ENCODE peak calls at places on chromosome 21, in four cellular contexts. J is left ventricle myocardium inferior, H is transverse colon, G is body of pancreas. I is an unnamed sample.

GRCh38 chr21:29155933-29156260 is 25.5 kb downstream of the MAP3K7CL start:
- DNase-seq in H (no peak), G (no peak), J (no peak), I (no peak)

GRCh38 chr21:46634966-46635323 is 529 bp upstream of the PRMT2 start:
- DNase-seq in H (no peak), G (peak; percentile 73), J (no peak), I (peak; percentile 56)

GRCh38 chr21:14523234-14523633 is 22.9 kb downstream of the SAMSN1 start:
- DNase-seq in G (peak; percentile 33), H (no peak), J (no peak), I (no peak)

GRCh38 chr21:37193676-37194075 is 73.5 kb downstream of the VPS26C start:
- DNase-seq in H (no peak), G (no peak), J (no peak), I (peak; percentile 77)

GRCh38 chr21:46483300-46484295 is 24.9 kb downstream of the DIP2A start:
- DNase-seq in G (no peak), J (peak; percentile 22), H (no peak), I (no peak)

GRCh38 chr21:28993293-28993629 is 584 bp upstream of the LTN1 start:
- DNase-seq in J (no peak), H (no peak), G (no peak), I (no peak)

GRCh38 chr21:23452384-23453083 is 2154.7 kb downstream of the MRPL39 start:
- DNase-seq in J (no peak), G (peak; percentile 24), H (no peak), I (no peak)

GRCh38 chr21:14890141-14890540 is 174.7 kb downstream of the NRIP1 start:
- DNase-seq in J (no peak), G (no peak), H (no peak), I (no peak)

DNA sequence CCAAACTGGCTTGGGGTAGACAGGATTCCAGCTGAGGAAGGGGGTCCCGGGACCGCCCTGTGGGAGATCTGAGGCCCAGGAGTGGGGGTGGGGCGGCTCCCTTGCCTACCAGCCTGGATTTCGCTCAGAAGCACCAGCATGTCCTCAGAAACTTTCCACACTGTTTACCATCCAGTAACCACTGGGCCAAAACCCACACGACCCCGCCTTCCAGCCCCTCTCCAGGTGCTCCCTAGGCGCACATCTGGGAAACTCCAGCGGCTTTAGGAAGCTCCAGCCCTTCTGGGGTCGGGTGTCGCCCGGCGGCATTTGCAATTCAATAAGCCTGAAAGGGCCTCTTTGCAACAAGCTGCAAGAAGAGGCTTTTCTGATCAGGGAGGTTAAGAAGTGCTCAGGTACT is 4.6 kb downstream of the RIPK4 start:
- DNase-seq in G (no peak), H (no peak), J (no peak), I (no peak)
- H3K4me1 ChIP-seq in G (peaks cover 70% of the 10 kb centered on the region), H (peaks cover 34% of the 10 kb centered on the region), J (peaks cover 27% of the 10 kb centered on the region), I (peaks cover 3% of the 10 kb centered on the region)

DNA sequence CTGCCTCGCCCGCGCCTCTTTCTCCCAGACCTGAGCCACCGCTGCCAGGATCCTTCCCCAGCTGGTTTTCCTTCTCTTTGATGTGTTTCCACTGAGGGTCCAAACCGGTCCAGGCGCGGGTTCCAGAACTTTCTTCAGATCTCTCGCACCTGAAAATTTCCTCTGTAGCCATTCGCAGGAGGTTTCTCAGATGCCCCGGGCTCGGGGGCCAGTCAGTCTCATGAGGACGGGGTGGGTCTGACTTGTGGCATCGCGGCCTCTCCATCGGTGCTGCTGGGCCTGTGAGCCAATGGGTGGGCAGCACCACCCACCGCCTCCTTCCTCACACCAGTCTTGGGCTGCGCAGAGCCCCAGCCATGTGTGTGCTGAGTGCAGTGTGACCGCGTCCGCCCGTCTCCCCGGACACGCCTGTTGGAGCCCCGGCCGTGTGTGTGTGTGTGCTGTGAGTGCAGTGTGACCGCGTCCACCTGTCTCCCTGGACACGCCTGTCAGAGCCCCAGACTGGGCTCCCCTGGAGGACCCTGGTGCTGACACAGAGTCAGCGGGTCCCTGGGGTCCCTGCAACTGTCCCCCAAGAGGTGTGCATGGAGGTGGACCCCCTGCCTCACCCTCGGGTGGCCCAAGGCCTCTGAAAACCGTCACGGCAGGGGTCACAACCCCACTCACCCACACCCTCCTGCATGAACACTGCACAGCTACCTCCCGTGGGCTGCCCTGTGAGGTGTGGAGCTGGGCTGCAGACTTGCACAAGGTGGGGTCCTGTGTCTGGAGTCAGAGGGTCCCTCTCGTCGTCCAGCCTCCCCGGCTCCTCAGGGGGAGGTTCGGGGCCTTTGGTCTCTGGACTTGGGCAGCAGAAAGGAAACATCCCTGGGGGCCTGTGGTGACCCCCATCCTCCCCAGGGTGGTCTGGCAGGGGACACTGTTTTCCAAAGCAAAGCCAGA is 20.2 kb downstream of the COL18A1 start:
- DNase-seq in H (no peak), J (no peak), G (no peak), I (no peak)
- H3K27ac ChIP-seq in H (no peak overlapping the region), J (no peak overlapping the region), G (peak overlapping the region; percentile 82), I (no peak overlapping the region)

GRCh38 chr21:41815652-41816582 is 49.1 kb upstream of the RIPK4 start:
- DNase-seq in G (no peak), J (no peak), H (no peak), I (no peak)

GRCh38 chr21:41817877-41818855 is 51.3 kb upstream of the RIPK4 start:
- DNase-seq in H (no peak), G (no peak), J (no peak), I (no peak)

GRCh38 chr21:41819236-41819855 is 52.5 kb upstream of the RIPK4 start:
- DNase-seq in H (no peak), G (no peak), J (no peak), I (no peak)

GRCh38 chr21:41817228-41817627 is 50.4 kb upstream of the RIPK4 start:
- DNase-seq in J (no peak), H (peak; percentile 67), G (peak; percentile 75), I (peak; percentile 75)

GRCh38 chr21:41816583-41817165 is 49.8 kb upstream of the RIPK4 start:
- DNase-seq in G (peak; percentile 70), J (peak; percentile 55), H (peak; percentile 75), I (peak; percentile 57)
- H3K36me3 ChIP-seq in G (no peaks in the 10 kb centered on the region), J (peaks cover 31% of the 10 kb centered on the region), H (no peaks in the 10 kb centered on the region), I (peaks cover 12% of the 10 kb centered on the region)

GRCh38 chr21:35048183-35048601 is 910 bp downstream of the RUNX1 start:
- DNase-seq in G (no peak), J (no peak), H (no peak), I (no peak)
- H3K4me1 ChIP-seq in G (peaks cover 12% of the 10 kb centered on the region), J (peaks cover 17% of the 10 kb centered on the region), H (peaks cover 50% of the 10 kb centered on the region), I (peaks cover 13% of the 10 kb centered on the region)

GRCh38 chr21:42599962-42600361 is 53.5 kb upstream of the PDE9A start:
- DNase-seq in H (no peak), G (no peak), J (no peak), I (no peak)
- H3K27ac ChIP-seq in H (no peak overlapping the region), G (no peak overlapping the region), J (no peak overlapping the region), I (no peak overlapping the region)

DNA sequence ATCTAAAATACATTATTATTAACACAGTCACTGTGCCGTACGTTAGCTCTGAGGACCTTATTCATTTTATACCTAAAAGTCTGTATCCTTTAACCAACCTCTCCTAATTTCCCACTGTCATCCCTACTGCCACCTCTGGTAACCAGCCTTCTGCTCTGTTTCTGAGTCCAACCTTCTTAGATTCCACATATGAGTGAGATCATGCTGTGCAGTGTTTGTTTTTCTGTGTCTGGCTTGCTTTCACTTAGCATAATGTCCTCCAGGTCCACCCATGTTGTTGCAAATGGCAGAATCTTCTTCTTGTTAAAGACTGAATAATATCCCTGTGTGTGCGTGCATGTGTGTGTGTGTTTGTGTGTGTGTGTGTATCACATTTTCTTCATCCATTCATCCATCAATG is 64.2 kb downstream of the ETS2 start:
- DNase-seq in H (no peak), G (no peak), J (no peak), I (peak; percentile 20)
- H3K36me3 ChIP-seq in H (no peaks in the 10 kb centered on the region), G (no peaks in the 10 kb centered on the region), J (no peaks in the 10 kb centered on the region), I (no peaks in the 10 kb centered on the region)

DNA sequence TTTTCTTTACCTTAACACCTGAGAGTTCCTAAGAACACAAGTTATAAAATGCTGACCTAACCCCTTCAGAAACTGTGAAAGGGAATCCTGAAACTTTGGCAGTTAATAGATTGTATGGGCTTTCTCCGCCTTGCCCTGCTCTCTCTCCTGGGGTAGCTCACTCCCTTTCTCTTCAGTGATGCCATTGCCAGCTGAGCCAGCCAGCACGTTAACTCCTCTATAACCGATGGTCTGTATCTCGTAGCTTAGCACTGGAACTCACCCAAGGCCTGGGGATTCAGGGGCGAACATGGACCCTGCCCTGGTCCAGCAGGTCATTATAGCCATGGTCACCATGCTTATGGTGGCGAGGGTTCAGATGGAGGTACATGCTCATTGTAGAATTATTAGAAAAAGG is 40.7 kb downstream of the TRAPPC10 start:
- DNase-seq in H (no peak), J (no peak), G (no peak), I (no peak)
- H3K4me1 ChIP-seq in H (peaks cover 23% of the 10 kb centered on the region), J (peaks cover 46% of the 10 kb centered on the region), G (peaks cover 26% of the 10 kb centered on the region), I (no peaks in the 10 kb centered on the region)

DNA sequence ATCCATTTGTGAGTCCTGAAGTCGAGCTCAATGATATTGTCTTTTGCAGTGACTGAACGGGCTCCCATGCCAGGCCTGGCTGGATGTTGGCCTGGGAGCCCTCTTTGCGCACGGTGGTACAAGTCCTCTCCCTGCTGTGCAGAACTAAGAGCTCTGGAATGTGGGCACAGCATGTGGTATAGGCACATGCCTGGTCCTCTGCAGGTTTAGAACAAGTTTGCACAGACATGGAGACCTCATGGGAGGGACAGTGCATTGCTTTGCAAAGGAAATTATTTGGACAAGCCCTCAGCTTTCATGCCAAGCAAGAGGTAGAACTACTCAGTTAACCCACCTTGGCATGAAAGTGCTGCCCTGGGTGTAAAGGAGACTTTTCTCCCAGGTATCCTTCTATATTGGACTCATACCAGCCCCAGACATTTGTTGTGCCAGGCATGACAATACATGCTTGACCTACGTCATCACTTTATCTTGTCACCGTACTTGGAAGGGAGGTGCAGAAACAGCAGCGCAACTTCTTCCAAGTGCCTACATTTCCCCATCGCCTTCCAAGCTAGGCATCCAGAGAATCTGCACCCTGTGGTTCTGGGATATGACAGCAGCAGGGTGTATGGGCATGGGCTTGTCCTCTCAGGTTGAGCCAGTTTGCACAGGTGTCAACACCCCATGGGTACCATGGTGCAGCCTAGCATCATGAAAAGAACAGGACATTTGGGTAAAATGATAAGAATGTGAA is 37.6 kb upstream of the MRPS6 start:
- DNase-seq in H (no peak), J (no peak), G (no peak), I (no peak)
- H3K27ac ChIP-seq in H (no peak overlapping the region), J (no peak overlapping the region), G (no peak overlapping the region), I (no peak overlapping the region)

GRCh38 chr21:32603131-32603530 is 9.0 kb downstream of the CFAP298 start:
- DNase-seq in H (no peak), J (no peak), G (no peak), I (no peak)
- H3K36me3 ChIP-seq in H (no peaks in the 10 kb centered on the region), J (peaks cover 72% of the 10 kb centered on the region), G (peaks cover 7% of the 10 kb centered on the region), I (peaks cover 9% of the 10 kb centered on the region)

I was measured in small intestine.